ENCODE peak calls at places on chromosomes 3 and 15, in five cellular contexts. O is osteoblast, U is gastrocnemius medialis, X is nephron progenitor cell, V is RWPE1. W is an unnamed sample.

GRCh38 chr3:154074966-154075365 is 46.2 kb upstream of the ARHGEF26 start:
- DNase-seq in O (no peak), U (no peak), X (no peak), V (no peak), W (no peak)

GRCh38 chr3:112653209-112653871 is 12.4 kb upstream of the CCDC80 start:
- DNase-seq in O (peak), U (no peak), X (no peak), V (peak), W (peak)

GRCh38 chr15:62649793-62650420 is 392.6 kb upstream of the TPM1 start:
- DNase-seq in O (peak), U (no peak), X (no peak), V (no peak), W (no peak)

GRCh38 chr3:136194409-136195257 is 1.5 kb downstream of the MSL2 start:
- DNase-seq in O (peak), U (no peak), X (peak), V (no peak), W (no peak)

GRCh38 chr15:42576776-42577175 is 1.4 kb downstream of the STARD9 start:
- DNase-seq in O (no peak), U (no peak), X (no peak), V (no peak), W (no peak)

GRCh38 chr15:92580021-92580420 is 75.6 kb downstream of the FAM174B start:
- DNase-seq in O (no peak), U (no peak), X (no peak), V (no peak), W (no peak)

GRCh38 chr3:18401298-18401961 is 23.7 kb downstream of the SATB1 start:
- DNase-seq in O (no peak), U (no peak), X (no peak), V (no peak), W (no peak)

GRCh38 chr15:98442379-98442833 is 205.9 kb upstream of the IGF1R start:
- DNase-seq in O (peak), U (no peak), X (peak), V (peak), W (peak)

GRCh38 chr3:128276151-128276445 is 122.8 kb downstream of the EEFSEC start:
- DNase-seq in O (no peak), U (no peak), X (no peak), V (no peak), W (no peak)

GRCh38 chr3:186385856-186386602 is 24.0 kb upstream of the DGKG start:
- DNase-seq in O (no peak), U (no peak), X (no peak), V (no peak), W (no peak)

GRCh38 chr3:149016669-149017541 is 25.6 kb downstream of the GYG1 start:
- DNase-seq in O (peak), U (peak), X (no peak), V (peak), W (peak)

GRCh38 chr3:47008258-47008671 is 28.8 kb downstream of the NBEAL2 start:
- DNase-seq in O (peak), U (no peak), X (no peak), V (no peak), W (no peak)

GRCh38 chr15:101654191-101654590 is 2.0 kb upstream of the TM2D3 start:
- DNase-seq in O (no peak), U (no peak), X (no peak), V (no peak), W (no peak)

GRCh38 chr15:33278816-33279612 is 31.8 kb upstream of the RYR3 start:
- DNase-seq in O (peak), U (no peak), X (no peak), V (peak), W (peak)
- TF ChIP-seq CTCF in O (no peak), U (no peak), X (no peak), V (no peak), W (peak)

GRCh38 chr3:110419096-110419495 is 652.5 kb upstream of the NECTIN3 start:
- DNase-seq in O (no peak), U (no peak), X (no peak), V (no peak), W (no peak)
- TF ChIP-seq CTCF in O (no peak), U (no peak), X (no peak), V (no peak), W (no peak)

GRCh38 chr3:103991461-103992115 is 1375.1 kb upstream of the ALCAM start:
- DNase-seq in O (no peak), U (no peak), X (peak), V (no peak), W (no peak)
- TF ChIP-seq CTCF in O (peak), U (no peak), X (peak), V (no peak), W (peak)

GRCh38 chr3:39447637-39448483 is 19.6 kb upstream of the MOBP start:
- DNase-seq in O (peak), U (peak), X (peak), V (peak), W (peak)

GRCh38 chr3:39440316-39440715 is 27.2 kb upstream of the MOBP start:
- DNase-seq in O (no peak), U (no peak), X (no peak), V (no peak), W (no peak)

GRCh38 chr3:39446444-39446843 is 21.0 kb upstream of the MOBP start:
- DNase-seq in O (no peak), U (no peak), X (no peak), V (no peak), W (no peak)

GRCh38 chr3:39445927-39446326 is 21.6 kb upstream of the MOBP start:
- DNase-seq in O (no peak), U (no peak), X (no peak), V (no peak), W (no peak)

DNA sequence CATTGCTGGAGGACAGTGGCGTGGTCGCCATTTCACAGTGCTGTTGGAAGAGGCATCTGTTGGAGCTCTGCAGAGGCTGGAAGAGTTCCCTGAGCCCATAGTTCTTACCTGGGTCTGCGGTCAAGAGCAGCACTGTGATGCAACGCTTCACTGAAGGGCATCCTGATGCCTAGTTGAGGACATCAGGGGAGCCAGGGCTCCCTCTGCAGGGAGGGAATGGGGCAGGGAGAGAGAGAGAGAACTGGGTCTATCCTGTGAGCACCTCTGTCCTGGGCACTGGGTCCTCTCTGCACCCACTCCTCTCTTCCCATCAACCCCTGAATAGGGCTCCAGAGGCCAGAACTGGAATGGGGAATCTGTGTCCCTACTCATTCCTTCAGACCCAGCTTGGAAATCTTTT is 23.9 kb upstream of the MOBP start:
- DNase-seq in O (no peak), U (no peak), X (no peak), V (no peak), W (no peak)
- TF ChIP-seq CTCF in O (no peak), U (no peak), X (no peak), V (no peak), W (peak)

DNA sequence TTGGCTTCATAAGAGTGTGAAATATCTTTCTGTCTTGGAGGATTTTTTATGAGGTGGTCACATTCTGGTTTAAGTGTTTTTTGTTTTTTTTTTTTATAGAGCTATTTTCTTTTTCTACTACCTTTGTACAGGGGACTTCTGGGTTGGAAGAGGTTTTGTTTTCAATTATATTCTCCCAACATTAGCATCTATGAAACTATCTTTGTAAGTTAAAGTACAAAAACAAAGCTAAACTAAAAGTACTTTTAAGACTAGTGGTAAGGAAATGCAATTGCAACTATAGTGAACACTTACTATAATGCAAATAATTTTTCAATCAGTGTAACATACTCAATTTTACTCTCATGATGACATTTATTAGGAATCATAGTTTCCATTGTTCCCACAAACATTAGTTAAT is 688.2 kb downstream of the SI start:
- DNase-seq in O (no peak), U (no peak), X (no peak), V (no peak), W (no peak)
- TF ChIP-seq CTCF in O (no peak), U (no peak), X (peak), V (peak), W (peak)

GRCh38 chr15:29433050-29433318 is 163.4 kb upstream of the NSMCE3 start:
- DNase-seq in O (no peak), U (no peak), X (no peak), V (no peak), W (no peak)
- TF ChIP-seq CTCF in O (no peak), U (no peak), X (no peak), V (no peak), W (no peak)

GRCh38 chr3:32438596-32439344 is 47.1 kb downstream of the CMTM7 start:
- DNase-seq in O (peak), U (no peak), X (no peak), V (no peak), W (no peak)

GRCh38 chr3:32437898-32438297 is 46.2 kb downstream of the CMTM7 start:
- DNase-seq in O (no peak), U (no peak), X (no peak), V (no peak), W (no peak)

GRCh38 chr3:32434206-32434605 is 42.6 kb downstream of the CMTM7 start:
- DNase-seq in O (no peak), U (no peak), X (no peak), V (no peak), W (no peak)

GRCh38 chr3:32436816-32437189 is 45.1 kb downstream of the CMTM7 start:
- DNase-seq in O (no peak), U (no peak), X (no peak), V (no peak), W (no peak)

DNA sequence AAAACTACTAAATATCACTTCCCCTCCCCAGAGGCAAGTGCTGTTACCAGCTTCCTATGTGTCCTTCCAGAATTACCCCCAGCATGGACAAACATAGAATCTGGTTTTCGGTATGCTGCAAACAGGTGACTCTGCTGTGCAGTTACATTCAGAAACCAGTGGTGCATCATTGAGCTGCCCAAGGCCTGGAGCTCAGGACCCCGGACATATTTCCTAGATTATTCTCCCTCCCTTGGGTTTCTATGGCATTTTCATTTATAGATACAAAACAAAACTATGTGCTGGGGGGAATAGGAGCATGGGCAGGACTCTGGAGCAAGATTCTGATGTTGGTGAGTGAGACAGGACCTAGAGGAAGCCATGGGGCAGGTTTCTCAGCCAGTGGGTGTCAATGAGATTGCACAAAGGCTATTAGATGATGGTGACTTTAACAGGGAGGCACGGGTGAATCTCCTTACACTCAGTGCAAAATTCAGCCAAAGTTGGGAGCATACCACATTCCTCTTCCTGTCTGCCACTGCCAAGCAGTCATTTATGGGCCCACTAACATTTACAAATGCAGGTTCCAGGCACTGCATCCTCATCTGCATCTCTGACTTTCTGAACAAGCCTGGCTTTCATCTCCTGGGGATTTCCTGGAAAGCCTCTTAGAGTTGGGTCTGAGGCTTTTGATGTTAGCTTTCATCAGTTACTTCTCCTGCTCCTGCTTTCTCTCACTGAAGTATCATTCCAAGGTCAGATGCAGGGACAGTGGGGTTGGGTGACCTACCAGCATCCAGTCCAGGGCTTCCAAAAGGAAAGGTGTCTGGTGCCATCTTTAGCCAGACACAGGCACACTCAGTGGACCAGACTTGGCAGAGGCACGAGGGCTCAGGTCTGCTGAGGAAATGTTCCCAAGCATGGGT is 44.5 kb downstream of the CMTM7 start:
- DNase-seq in O (no peak), U (no peak), X (no peak), V (no peak), W (no peak)
- TF ChIP-seq CTCF in O (no peak), U (no peak), X (no peak), V (no peak), W (no peak)

GRCh38 chr3:187551419-187551818 is 118.8 kb downstream of the SST start:
- DNase-seq in O (no peak), U (no peak), X (no peak), V (no peak), W (peak)
- TF ChIP-seq CTCF in O (no peak), U (no peak), X (no peak), V (no peak), W (no peak)

GRCh38 chr3:55897573-55898224 is 410.6 kb upstream of the WNT5A start:
- DNase-seq in O (no peak), U (no peak), X (peak), V (peak), W (no peak)
- TF ChIP-seq CTCF in O (peak), U (no peak), X (peak), V (peak), W (no peak)

GRCh38 chr15:28017423-28017924 is 81.6 kb downstream of the OCA2 start:
- DNase-seq in O (no peak), U (no peak), X (no peak), V (no peak), W (no peak)
- TF ChIP-seq CTCF in O (no peak), U (no peak), X (no peak), V (no peak), W (no peak)

W was measured in HFFc6.